ENCODE peak calls at places on chromosomes 12 and 14, in four cellular contexts. T is WTC11, Q is K562, G is H1. E is an unnamed sample.
A peak's percentile ranks its signal among the peaks of the same experiment; 100 is the strongest.

GRCh38 chr12:109277899-109278762 is 31.0 kb downstream of the FOXN4 start:
- DNase-seq in G (no peak), T (no peak), Q (no peak), E (no peak)

GRCh38 chr12:19852100-19852855 is 413.0 kb downstream of the AEBP2 start:
- DNase-seq in G (no peak), Q (no peak), T (no peak), E (no peak)

GRCh38 chr12:124620606-124621295 is 53.3 kb upstream of the NCOR2 start:
- DNase-seq in T (no peak), Q (no peak), G (no peak), E (no peak)

GRCh38 chr12:107929436-107929835 is 154.9 kb downstream of the ASCL4 start:
- DNase-seq in Q (peak; percentile 62), T (no peak), G (no peak), E (peak; percentile 42)

GRCh38 chr12:81573228-81573627 is 185.9 kb downstream of the PPFIA2 start:
- DNase-seq in Q (no peak), G (no peak), T (no peak), E (no peak)

GRCh38 chr12:5073054-5073453 is 29.4 kb downstream of the KCNA5 start:
- DNase-seq in G (no peak), Q (no peak), T (no peak), E (no peak)

GRCh38 chr14:93234798-93235197 is 27.7 kb downstream of the UBR7 start:
- DNase-seq in Q (no peak), G (no peak), T (no peak), E (no peak)

GRCh38 chr12:79415754-79416435 is 274.9 kb downstream of the PAWR start:
- DNase-seq in G (no peak), Q (no peak), T (no peak), E (no peak)

DNA sequence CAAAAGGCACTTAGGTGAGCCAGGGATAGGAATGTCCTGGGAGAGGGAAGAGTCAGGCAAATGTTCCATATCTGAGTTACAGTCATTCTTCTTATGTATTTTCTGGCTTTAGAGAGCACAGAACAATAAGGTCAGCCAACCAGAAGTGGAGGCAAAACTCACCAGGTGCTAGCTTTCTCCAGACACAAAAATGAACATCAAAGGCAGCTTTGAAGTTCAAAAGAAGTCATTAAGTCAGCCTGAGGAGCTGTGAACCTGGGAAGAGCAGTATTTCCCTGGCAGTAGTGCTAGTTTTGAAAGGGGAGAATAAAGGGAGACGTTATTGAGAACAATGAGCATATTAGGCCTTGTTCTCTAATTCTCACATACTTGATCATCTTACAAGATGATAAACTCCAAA is 199.8 kb upstream of the LMNTD1 start:
- DNase-seq in Q (no peak), G (no peak), T (no peak), E (no peak)
- TF ChIP-seq MAX in Q (no peak), G (no peak), T (no peak), E (no peak)

GRCh38 chr12:41254004-41254403 is 65.9 kb downstream of the PDZRN4 start:
- DNase-seq in G (no peak), T (no peak), Q (no peak), E (no peak)
- TF ChIP-seq TEAD4 in G (no peak), T (no peak), Q (no peak), E (no peak)

GRCh38 chr12:30824311-30824710 is 69.6 kb upstream of the CAPRIN2 start:
- DNase-seq in Q (no peak), G (no peak), T (no peak), E (no peak)

GRCh38 chr12:30825341-30825740 is 70.6 kb upstream of the CAPRIN2 start:
- DNase-seq in T (no peak), Q (no peak), G (no peak), E (no peak)

GRCh38 chr12:30822385-30823139 is 67.8 kb upstream of the CAPRIN2 start:
- DNase-seq in Q (no peak), G (no peak), T (peak; percentile 68), E (peak; percentile 33)

GRCh38 chr12:30823140-30823669 is 68.5 kb upstream of the CAPRIN2 start:
- DNase-seq in Q (no peak), G (no peak), T (peak; percentile 59), E (no peak)

DNA sequence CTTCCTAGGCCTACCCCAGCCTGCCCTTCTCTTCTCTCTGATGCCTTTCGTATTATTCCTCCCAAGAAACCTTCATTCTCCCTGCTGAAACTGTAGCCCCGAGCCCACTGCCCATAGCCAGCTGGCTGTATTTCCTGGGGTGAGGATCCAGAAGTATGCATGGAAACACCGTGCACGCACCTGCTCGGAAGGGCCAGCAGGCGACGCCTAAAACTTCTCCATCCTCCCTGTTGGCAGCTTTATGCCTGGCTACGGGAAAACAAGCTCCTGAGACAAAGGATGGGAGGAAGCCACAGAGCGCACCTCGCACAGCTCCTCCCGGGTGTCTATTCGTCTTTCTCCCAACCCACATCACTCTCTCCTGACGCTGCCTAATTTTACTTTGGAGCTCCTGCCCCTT is 69.0 kb upstream of the CAPRIN2 start:
- DNase-seq in T (no peak), Q (no peak), G (no peak), E (no peak)
- TF ChIP-seq MAX in T (no peak), Q (no peak), G (peak; percentile 71), E (no peak)

DNA sequence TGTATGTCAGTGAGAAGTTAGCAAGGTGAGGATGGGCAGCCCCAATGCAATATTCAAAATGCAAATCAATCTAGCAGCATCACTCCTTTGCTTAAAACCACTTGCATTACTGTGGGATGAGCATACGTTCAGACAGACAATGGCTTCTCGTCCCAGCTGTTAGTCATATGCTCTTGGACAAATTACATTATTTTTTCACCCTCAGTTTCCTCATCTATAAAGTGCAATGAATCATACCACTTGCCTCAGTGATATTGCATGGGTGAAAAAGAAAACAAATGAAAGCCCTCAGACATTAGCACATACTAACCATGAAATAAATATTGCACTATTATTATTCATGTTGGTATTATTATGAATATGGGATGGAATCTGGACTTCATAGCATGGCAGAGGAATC is 132.3 kb downstream of the C12orf75 start:
- DNase-seq in T (no peak), G (no peak), Q (no peak), E (no peak)
- TF ChIP-seq TEAD4 in T (no peak), G (no peak), Q (no peak), E (no peak)

DNA sequence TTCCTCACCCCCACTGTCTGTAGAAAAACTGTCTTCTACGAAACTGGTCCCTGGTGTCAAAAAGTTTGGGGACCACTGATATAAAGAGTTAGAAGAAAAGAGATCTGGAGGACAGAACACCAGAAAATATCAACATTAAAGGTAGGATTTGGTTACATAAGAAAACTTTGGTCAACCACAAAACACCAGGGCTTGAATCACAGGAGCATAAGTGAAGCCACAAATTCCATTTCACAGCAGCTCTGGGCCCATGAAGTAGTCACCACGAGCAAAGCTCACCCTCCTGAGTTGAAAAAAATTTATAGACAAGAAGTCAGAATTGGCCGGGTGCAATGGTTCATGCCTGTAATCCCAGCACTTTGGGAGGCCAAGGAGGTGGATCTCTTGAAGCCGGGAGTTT is 19.4 kb downstream of the RALGAPA1 start:
- DNase-seq in Q (no peak), T (no peak), G (no peak), E (no peak)
- TF ChIP-seq MAX in Q (no peak), T (no peak), G (no peak), E (no peak)

DNA sequence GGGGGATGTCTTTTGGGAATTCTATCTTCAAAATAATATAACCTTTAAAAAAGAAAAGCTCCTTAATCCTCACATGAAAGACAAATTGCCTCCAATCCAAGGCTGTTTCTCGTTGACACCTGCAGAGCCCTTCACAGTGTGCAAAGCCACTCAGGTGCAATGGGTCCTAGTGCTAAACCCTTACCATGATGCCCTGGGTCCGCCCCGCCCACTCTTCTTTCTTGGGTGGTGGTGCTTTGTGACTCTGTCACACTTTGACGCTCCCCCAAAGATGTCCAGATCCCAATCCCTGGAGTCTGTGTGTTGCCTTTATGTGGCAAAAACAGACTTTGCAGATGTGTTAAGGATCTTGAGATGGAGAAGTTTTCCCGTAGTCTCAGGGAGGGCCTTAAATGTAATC is 29.7 kb downstream of the CLMN start:
- DNase-seq in G (no peak), T (no peak), Q (no peak), E (no peak)
- TF ChIP-seq TEAD4 in G (no peak), T (no peak), Q (no peak), E (no peak)

GRCh38 chr14:74563621-74564159 is 48.3 kb downstream of the LTBP2 start:
- DNase-seq in T (no peak), Q (no peak), G (no peak), E (no peak)
- TF ChIP-seq MAX in T (no peak), Q (no peak), G (no peak), E (no peak)

GRCh38 chr12:101806280-101806679 is 24.5 kb downstream of the GNPTAB start:
- DNase-seq in Q (no peak), G (no peak), T (no peak), E (no peak)
- TF ChIP-seq TEAD4 in Q (no peak), G (no peak), T (no peak), E (no peak)

DNA sequence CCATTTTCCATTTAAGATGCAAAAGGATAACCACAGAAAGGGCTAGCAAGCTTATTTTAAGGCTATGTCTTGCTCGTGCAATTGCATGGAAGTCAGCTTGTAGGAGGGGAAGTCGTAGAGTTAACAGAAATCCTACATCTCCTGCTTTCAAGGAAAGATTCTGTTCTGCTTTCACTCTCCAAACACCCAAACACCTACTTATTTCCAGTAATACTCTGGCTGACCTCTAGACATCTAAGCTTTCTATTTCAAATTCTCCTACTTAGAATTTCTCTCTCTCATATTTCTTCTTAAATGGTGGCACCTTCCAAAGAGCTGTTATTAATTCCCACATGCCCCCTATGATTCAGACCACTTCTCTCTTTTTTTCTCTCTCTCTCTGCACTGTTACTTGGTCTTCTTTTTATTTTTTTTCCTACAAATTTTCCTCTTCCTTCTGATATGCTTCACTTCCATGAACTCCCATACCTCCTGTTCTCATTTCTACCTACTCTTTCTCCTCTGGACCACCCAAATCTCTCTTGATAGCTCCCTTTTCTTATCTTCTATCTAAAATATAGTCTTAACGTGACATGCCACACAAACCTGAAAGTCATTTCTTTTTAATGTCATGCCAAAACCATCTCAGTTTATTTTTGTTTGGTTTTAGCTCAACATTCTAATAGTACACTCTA is 90.8 kb downstream of the RPS6KA5 start:
- DNase-seq in G (no peak), Q (no peak), T (no peak), E (no peak)
- TF ChIP-seq MAX in G (no peak), Q (no peak), T (no peak), E (no peak)

GRCh38 chr12:3171195-3171591 is 94.0 kb downstream of the TSPAN9 start:
- DNase-seq in G (no peak), Q (no peak), T (no peak), E (no peak)

GRCh38 chr12:3168223-3168770 is 91.1 kb downstream of the TSPAN9 start:
- DNase-seq in G (no peak), Q (no peak), T (no peak), E (no peak)

GRCh38 chr12:3168775-3169221 is 91.6 kb downstream of the TSPAN9 start:
- DNase-seq in T (no peak), Q (peak; percentile 21), G (peak; percentile 33), E (no peak)

GRCh38 chr12:3172124-3173007 is 95.2 kb downstream of the TSPAN9 start:
- DNase-seq in T (no peak), G (no peak), Q (no peak), E (peak; percentile 81)

GRCh38 chr12:3170423-3171194 is 93.4 kb downstream of the TSPAN9 start:
- DNase-seq in T (no peak), Q (no peak), G (no peak), E (peak; percentile 73)
- TF ChIP-seq TEAD4 in T (no peak), Q (no peak), G (no peak), E (no peak)

E was measured in SK-N-SH.